ENCODE peak calls at places on chromosomes 12 and 14, in seven cellular contexts. One of them, this sample, is unnamed.

GRCh38 chr12:46473634-46474201 is 101.1 kb upstream of the SLC38A2 start:
- DNase-seq in AG04450: peak; percentile 87
- DNase-seq in HFF-Myc: peak; percentile 85
- DNase-seq in tibial artery: peak; percentile 86
- DNase-seq in GM13977: peak; percentile 17
- DNase-seq in GM12865: peak; percentile 46
- DNase-seq in tibial nerve: peak; percentile 26
- DNase-seq in this sample: no peak

GRCh38 chr14:87944987-87945604 is 47.9 kb downstream of the GALC start:
- DNase-seq in AG04450: peak; percentile 34
- DNase-seq in GM12865: peak; percentile 72
- DNase-seq in tibial nerve: no peak
- DNase-seq in GM13977: no peak
- DNase-seq in HFF-Myc: no peak
- DNase-seq in tibial artery: no peak
- DNase-seq in this sample: no peak

GRCh38 chr14:96986701-96987474 is 189.7 kb downstream of the VRK1 start:
- DNase-seq in tibial artery: no peak
- DNase-seq in GM12865: peak; percentile 42
- DNase-seq in HFF-Myc: no peak
- DNase-seq in GM13977: no peak
- DNase-seq in AG04450: no peak
- DNase-seq in tibial nerve: no peak
- DNase-seq in this sample: no peak

GRCh38 chr12:71243375-71243774 is 85.6 kb upstream of the TSPAN8 start:
- DNase-seq in GM12865: no peak
- DNase-seq in HFF-Myc: no peak
- DNase-seq in AG04450: no peak
- DNase-seq in GM13977: no peak
- DNase-seq in tibial nerve: no peak
- DNase-seq in tibial artery: no peak
- DNase-seq in this sample: no peak

GRCh38 chr14:100079606-100080005 is 14.4 kb downstream of the EVL start:
- DNase-seq in GM13977: no peak
- DNase-seq in GM12865: no peak
- DNase-seq in tibial artery: no peak
- DNase-seq in tibial nerve: no peak
- DNase-seq in AG04450: no peak
- DNase-seq in HFF-Myc: no peak
- DNase-seq in this sample: no peak

GRCh38 chr12:47772738-47773061 is 338 bp upstream of the SLC48A1 start:
- DNase-seq in AG04450: no peak
- DNase-seq in tibial artery: no peak
- DNase-seq in GM12865: no peak
- DNase-seq in HFF-Myc: no peak
- DNase-seq in GM13977: no peak
- DNase-seq in tibial nerve: no peak
- DNase-seq in this sample: no peak

GRCh38 chr14:61568572-61569011 is 126.7 kb upstream of the HIF1A start:
- DNase-seq in AG04450: no peak
- DNase-seq in tibial nerve: no peak
- DNase-seq in GM13977: peak; percentile 77
- DNase-seq in tibial artery: no peak
- DNase-seq in HFF-Myc: no peak
- DNase-seq in GM12865: peak; percentile 80
- DNase-seq in this sample: no peak

GRCh38 chr14:91511014-91511466 is 930 bp upstream of the PPP4R3A start:
- DNase-seq in GM13977: no peak
- DNase-seq in AG04450: no peak
- DNase-seq in HFF-Myc: no peak
- DNase-seq in GM12865: no peak
- DNase-seq in tibial nerve: no peak
- DNase-seq in tibial artery: no peak
- DNase-seq in this sample: no peak

GRCh38 chr12:51846911-51847829 is 1.3 kb downstream of the FIGNL2 start:
- DNase-seq in GM12865: no peak
- DNase-seq in AG04450: no peak
- DNase-seq in tibial nerve: peak; percentile 47
- DNase-seq in HFF-Myc: no peak
- DNase-seq in GM13977: peak; percentile 72
- DNase-seq in tibial artery: no peak
- DNase-seq in this sample: no peak

GRCh38 chr12:18951219-18951618 is 178.3 kb upstream of the PLEKHA5 start:
- DNase-seq in GM12865: no peak
- DNase-seq in AG04450: no peak
- DNase-seq in GM13977: no peak
- DNase-seq in tibial nerve: no peak
- DNase-seq in tibial artery: no peak
- DNase-seq in HFF-Myc: no peak
- DNase-seq in this sample: no peak

GRCh38 chr12:52324068-52324444 is 2.9 kb upstream of the KRT83 start:
- DNase-seq in GM13977: no peak
- DNase-seq in tibial artery: peak; percentile 47
- DNase-seq in GM12865: no peak
- DNase-seq in tibial nerve: no peak
- DNase-seq in HFF-Myc: no peak
- DNase-seq in AG04450: no peak
- DNase-seq in this sample: no peak

GRCh38 chr14:94100847-94101246 is 9.7 kb upstream of the IFI27 start:
- DNase-seq in AG04450: peak; percentile 13
- DNase-seq in tibial nerve: no peak
- DNase-seq in GM13977: no peak
- DNase-seq in HFF-Myc: no peak
- DNase-seq in tibial artery: no peak
- DNase-seq in GM12865: no peak
- DNase-seq in this sample: no peak

DNA sequence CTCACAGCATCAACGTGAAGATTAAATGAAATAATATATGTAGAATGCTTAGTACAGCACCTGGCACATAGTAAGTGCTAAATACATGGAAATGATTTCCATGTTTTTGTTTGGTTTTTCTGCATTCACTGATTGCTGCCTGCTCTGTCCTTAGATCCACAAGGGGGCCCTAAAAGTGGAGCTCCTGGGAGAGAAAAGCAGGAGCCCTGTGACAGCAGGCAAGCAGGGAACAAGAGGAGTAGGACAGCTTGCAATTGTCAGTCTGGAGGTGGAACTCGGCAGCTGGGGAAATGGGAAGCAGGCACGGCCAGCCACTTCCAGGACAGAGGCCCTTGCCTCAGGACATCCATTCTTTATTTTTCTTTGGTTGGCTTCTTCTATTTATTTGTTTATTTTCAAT is 292.9 kb downstream of the BMP4 start:
- DNase-seq in HFF-Myc: no peak
- DNase-seq in tibial artery: no peak
- DNase-seq in AG04450: no peak
- DNase-seq in tibial nerve: no peak
- DNase-seq in GM12865: no peak
- DNase-seq in GM13977: no peak
- DNase-seq in this sample: no peak
- TF ChIP-seq CTCF in HFF-Myc: peak; percentile 62
- TF ChIP-seq CTCF in tibial artery: no peak
- TF ChIP-seq CTCF in AG04450: peak; percentile 38
- TF ChIP-seq CTCF in tibial nerve: no peak
- TF ChIP-seq CTCF in GM12865: no peak
- TF ChIP-seq CTCF in GM13977: no peak
- TF ChIP-seq CTCF in this sample: peak; percentile 58

GRCh38 chr14:103904493-103905107 is 23.7 kb upstream of the TDRD9 start:
- DNase-seq in tibial artery: no peak
- DNase-seq in AG04450: no peak
- DNase-seq in HFF-Myc: no peak
- DNase-seq in GM13977: no peak
- DNase-seq in GM12865: no peak
- DNase-seq in tibial nerve: no peak
- DNase-seq in this sample: no peak

GRCh38 chr14:103910262-103910935 is 17.9 kb upstream of the TDRD9 start:
- DNase-seq in tibial artery: peak; percentile 82
- DNase-seq in GM13977: peak; percentile 77
- DNase-seq in GM12865: peak; percentile 65
- DNase-seq in tibial nerve: peak; percentile 54
- DNase-seq in HFF-Myc: peak; percentile 49
- DNase-seq in AG04450: peak; percentile 7
- DNase-seq in this sample: peak; percentile 84

GRCh38 chr14:103909531-103910261 is 18.6 kb upstream of the TDRD9 start:
- DNase-seq in HFF-Myc: no peak
- DNase-seq in GM12865: no peak
- DNase-seq in GM13977: no peak
- DNase-seq in AG04450: no peak
- DNase-seq in tibial nerve: no peak
- DNase-seq in tibial artery: no peak
- DNase-seq in this sample: no peak

GRCh38 chr14:103908580-103908979 is 19.7 kb upstream of the TDRD9 start:
- DNase-seq in AG04450: no peak
- DNase-seq in GM13977: no peak
- DNase-seq in GM12865: no peak
- DNase-seq in tibial artery: no peak
- DNase-seq in tibial nerve: no peak
- DNase-seq in HFF-Myc: no peak
- DNase-seq in this sample: no peak

GRCh38 chr14:103905861-103906456 is 22.3 kb upstream of the TDRD9 start:
- DNase-seq in AG04450: no peak
- DNase-seq in GM12865: no peak
- DNase-seq in HFF-Myc: no peak
- DNase-seq in tibial artery: no peak
- DNase-seq in GM13977: no peak
- DNase-seq in tibial nerve: no peak
- DNase-seq in this sample: no peak
- TF ChIP-seq CTCF in AG04450: peak; percentile 37
- TF ChIP-seq CTCF in GM12865: peak; percentile 24
- TF ChIP-seq CTCF in HFF-Myc: peak; percentile 12
- TF ChIP-seq CTCF in tibial artery: no peak
- TF ChIP-seq CTCF in GM13977: peak; percentile 35
- TF ChIP-seq CTCF in tibial nerve: no peak
- TF ChIP-seq CTCF in this sample: peak; percentile 38

GRCh38 chr12:115232455-115233156 is 548.6 kb upstream of the TBX3 start:
- DNase-seq in GM12865: no peak
- DNase-seq in tibial artery: no peak
- DNase-seq in GM13977: no peak
- DNase-seq in tibial nerve: no peak
- DNase-seq in HFF-Myc: no peak
- DNase-seq in AG04450: peak; percentile 51
- DNase-seq in this sample: no peak
- TF ChIP-seq CTCF in GM12865: no peak
- TF ChIP-seq CTCF in tibial artery: no peak
- TF ChIP-seq CTCF in GM13977: no peak
- TF ChIP-seq CTCF in tibial nerve: no peak
- TF ChIP-seq CTCF in HFF-Myc: no peak
- TF ChIP-seq CTCF in AG04450: no peak
- TF ChIP-seq CTCF in this sample: no peak

GRCh38 chr12:121224591-121224990 is 14.7 kb downstream of the P2RX4 start:
- DNase-seq in tibial artery: no peak
- DNase-seq in GM12865: no peak
- DNase-seq in GM13977: no peak
- DNase-seq in HFF-Myc: no peak
- DNase-seq in AG04450: no peak
- DNase-seq in tibial nerve: no peak
- DNase-seq in this sample: no peak

GRCh38 chr12:121226399-121226798 is 16.5 kb downstream of the P2RX4 start:
- DNase-seq in GM12865: no peak
- DNase-seq in AG04450: no peak
- DNase-seq in GM13977: no peak
- DNase-seq in HFF-Myc: no peak
- DNase-seq in tibial artery: no peak
- DNase-seq in tibial nerve: no peak
- DNase-seq in this sample: no peak

GRCh38 chr12:121223947-121224285 is 14.0 kb downstream of the P2RX4 start:
- DNase-seq in AG04450: no peak
- DNase-seq in tibial nerve: no peak
- DNase-seq in tibial artery: no peak
- DNase-seq in GM12865: no peak
- DNase-seq in HFF-Myc: no peak
- DNase-seq in GM13977: peak; percentile 6
- DNase-seq in this sample: no peak

GRCh38 chr12:121222847-121223246 is 12.9 kb downstream of the P2RX4 start:
- DNase-seq in GM13977: peak; percentile 10
- DNase-seq in tibial nerve: no peak
- DNase-seq in tibial artery: no peak
- DNase-seq in GM12865: no peak
- DNase-seq in AG04450: no peak
- DNase-seq in HFF-Myc: no peak
- DNase-seq in this sample: no peak

GRCh38 chr12:121223283-121223946 is 13.5 kb downstream of the P2RX4 start:
- DNase-seq in tibial nerve: no peak
- DNase-seq in GM13977: peak; percentile 47
- DNase-seq in tibial artery: no peak
- DNase-seq in AG04450: no peak
- DNase-seq in HFF-Myc: no peak
- DNase-seq in GM12865: peak; percentile 71
- DNase-seq in this sample: no peak
- TF ChIP-seq CTCF in tibial nerve: no peak
- TF ChIP-seq CTCF in GM13977: peak; percentile 46
- TF ChIP-seq CTCF in tibial artery: no peak
- TF ChIP-seq CTCF in AG04450: peak; percentile 25
- TF ChIP-seq CTCF in HFF-Myc: peak; percentile 25
- TF ChIP-seq CTCF in GM12865: peak; percentile 42
- TF ChIP-seq CTCF in this sample: peak; percentile 24

GRCh38 chr14:68676511-68676943 is 116.3 kb downstream of the ZFP36L1 start:
- DNase-seq in GM12865: no peak
- DNase-seq in tibial nerve: no peak
- DNase-seq in tibial artery: peak; percentile 61
- DNase-seq in HFF-Myc: no peak
- DNase-seq in GM13977: no peak
- DNase-seq in AG04450: no peak
- DNase-seq in this sample: no peak
- TF ChIP-seq CTCF in GM12865: no peak
- TF ChIP-seq CTCF in tibial nerve: no peak
- TF ChIP-seq CTCF in tibial artery: no peak
- TF ChIP-seq CTCF in HFF-Myc: no peak
- TF ChIP-seq CTCF in GM13977: no peak
- TF ChIP-seq CTCF in AG04450: no peak
- TF ChIP-seq CTCF in this sample: no peak

DNA sequence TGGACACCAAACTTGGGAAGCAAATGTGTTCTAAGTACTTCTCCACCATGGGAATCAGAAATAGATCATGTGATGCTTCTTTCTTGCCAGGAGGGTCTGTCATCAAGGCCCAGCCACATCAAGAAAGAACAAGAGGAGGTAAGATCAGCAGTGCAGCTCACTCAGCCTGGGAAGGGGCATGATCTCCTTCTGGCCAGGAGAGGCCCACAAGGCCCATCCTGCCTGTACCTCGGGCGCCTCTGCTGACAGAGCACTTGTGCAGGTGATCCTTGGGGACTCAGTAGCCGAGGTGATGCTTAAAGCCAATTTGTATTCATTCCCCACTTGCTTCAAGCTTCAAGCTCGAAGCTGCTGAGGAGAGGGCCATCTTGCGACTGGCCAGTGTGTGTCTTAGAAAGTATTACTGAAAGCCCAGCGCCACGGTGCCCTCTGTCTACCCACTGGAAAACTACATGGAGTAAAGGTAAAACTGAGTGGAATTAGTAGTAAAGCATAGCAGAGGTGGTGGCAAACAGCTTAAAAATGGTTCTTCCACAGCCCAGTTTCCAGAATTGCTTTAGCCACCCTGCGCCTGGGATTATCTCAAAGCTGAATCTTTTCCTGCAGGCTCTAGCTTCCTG is 26.2 kb downstream of the RTRAF start:
- DNase-seq in HFF-Myc: no peak
- DNase-seq in GM12865: no peak
- DNase-seq in AG04450: no peak
- DNase-seq in tibial nerve: no peak
- DNase-seq in tibial artery: no peak
- DNase-seq in GM13977: no peak
- DNase-seq in this sample: no peak
- TF ChIP-seq CTCF in HFF-Myc: peak; percentile 56
- TF ChIP-seq CTCF in GM12865: no peak
- TF ChIP-seq CTCF in AG04450: peak; percentile 48
- TF ChIP-seq CTCF in tibial nerve: peak; percentile 46
- TF ChIP-seq CTCF in tibial artery: peak; percentile 24
- TF ChIP-seq CTCF in GM13977: peak; percentile 7
- TF ChIP-seq CTCF in this sample: peak; percentile 59

This sample was measured in type B pancreatic cell.